ENCODE peak calls at places on chromosomes 12 and 14, in four cellular contexts. One of them, this sample, is unnamed. For H3K36me3, the result is how much of the 10 kb centered on the place peaks cover.

GRCh38 chr12:131825146-131825892 is 2.9 kb upstream of the MMP17 start:
- DNase-seq in adrenal gland: peak
- DNase-seq in fibroblast of lung: peak
- DNase-seq in uterus: no peak
- DNase-seq in this sample: no peak

GRCh38 chr12:47707905-47708543 is 2.2 kb upstream of the RPAP3 start:
- DNase-seq in adrenal gland: no peak
- DNase-seq in fibroblast of lung: no peak
- DNase-seq in uterus: no peak
- DNase-seq in this sample: no peak

GRCh38 chr12:47900480-47901129 is 4.2 kb downstream of the VDR start:
- DNase-seq in adrenal gland: no peak
- DNase-seq in fibroblast of lung: no peak
- DNase-seq in uterus: no peak
- DNase-seq in this sample: no peak

GRCh38 chr14:23352506-23353432 is at the start of gene SLC22A17:
- DNase-seq in adrenal gland: peak
- DNase-seq in fibroblast of lung: peak
- DNase-seq in uterus: peak
- DNase-seq in this sample: peak

GRCh38 chr12:11891350-11892064 is 179.2 kb upstream of the BCL2L14 start:
- DNase-seq in adrenal gland: no peak
- DNase-seq in fibroblast of lung: no peak
- DNase-seq in uterus: no peak
- DNase-seq in this sample: no peak

GRCh38 chr12:108693186-108693585 is 38.1 kb downstream of the CORO1C start:
- DNase-seq in adrenal gland: no peak
- DNase-seq in fibroblast of lung: no peak
- DNase-seq in uterus: no peak
- DNase-seq in this sample: no peak

GRCh38 chr14:95452176-95452889 is 64.1 kb downstream of the SYNE3 start:
- DNase-seq in adrenal gland: no peak
- DNase-seq in fibroblast of lung: peak
- DNase-seq in uterus: no peak
- DNase-seq in this sample: no peak

GRCh38 chr12:131986361-131986760 is 36.6 kb downstream of the EP400 start:
- DNase-seq in adrenal gland: no peak
- DNase-seq in fibroblast of lung: no peak
- DNase-seq in uterus: no peak
- DNase-seq in this sample: no peak

GRCh38 chr14:64806202-64806861 is 73.4 kb downstream of the SPTB start:
- DNase-seq in adrenal gland: peak
- DNase-seq in fibroblast of lung: peak
- DNase-seq in uterus: no peak
- DNase-seq in this sample: peak

GRCh38 chr12:124322271-124322998 is 27.5 kb downstream of the RFLNA start:
- DNase-seq in adrenal gland: no peak
- DNase-seq in fibroblast of lung: no peak
- DNase-seq in uterus: no peak
- DNase-seq in this sample: peak

GRCh38 chr12:124321556-124322270 is 26.8 kb downstream of the RFLNA start:
- DNase-seq in adrenal gland: no peak
- DNase-seq in fibroblast of lung: no peak
- DNase-seq in uterus: no peak
- DNase-seq in this sample: peak

GRCh38 chr12:124324803-124325705 is 30.2 kb downstream of the RFLNA start:
- DNase-seq in adrenal gland: no peak
- DNase-seq in fibroblast of lung: no peak
- DNase-seq in uterus: no peak
- DNase-seq in this sample: no peak

GRCh38 chr12:124326104-124326503 is 31.2 kb downstream of the RFLNA start:
- DNase-seq in adrenal gland: no peak
- DNase-seq in fibroblast of lung: no peak
- DNase-seq in uterus: no peak
- DNase-seq in this sample: no peak

DNA sequence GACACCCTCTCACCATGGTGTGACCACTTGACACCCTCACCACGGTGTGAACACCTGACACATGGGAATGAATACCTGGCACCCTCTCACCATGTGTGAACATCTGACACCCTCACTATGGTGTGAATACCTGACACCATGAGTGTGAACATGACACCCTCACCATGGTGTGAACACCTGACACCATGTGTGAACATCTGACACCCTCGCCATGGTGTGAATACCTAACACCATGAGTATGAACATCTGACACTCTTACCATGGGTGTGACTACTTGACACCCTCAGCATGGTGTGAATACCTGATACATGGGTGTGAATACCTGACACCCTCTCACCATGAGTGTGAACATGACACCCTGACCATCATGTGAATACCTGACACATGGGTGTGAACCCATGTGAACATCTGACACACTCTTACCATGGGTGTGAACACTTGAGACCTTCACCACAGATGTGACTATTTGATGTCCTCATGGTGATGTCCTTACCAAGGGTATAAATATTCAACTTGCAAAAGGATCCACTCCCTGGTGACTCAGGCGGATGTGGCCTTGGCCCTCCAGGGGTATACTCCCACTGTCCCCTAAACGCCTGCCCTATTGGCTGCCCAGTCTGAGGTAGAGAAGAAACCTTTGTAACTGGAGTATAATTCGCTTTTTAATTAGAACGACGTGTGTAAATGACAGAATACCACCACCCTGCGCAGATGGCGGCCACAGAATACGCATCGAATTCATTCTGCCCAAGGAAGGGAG is 29.1 kb downstream of the RFLNA start:
- DNase-seq in adrenal gland: no peak
- DNase-seq in fibroblast of lung: peak
- DNase-seq in uterus: no peak
- DNase-seq in this sample: no peak
- H3K36me3 ChIP-seq in adrenal gland: under half
- H3K36me3 ChIP-seq in fibroblast of lung: under half
- H3K36me3 ChIP-seq in uterus: under half
- H3K36me3 ChIP-seq in this sample: half or more

DNA sequence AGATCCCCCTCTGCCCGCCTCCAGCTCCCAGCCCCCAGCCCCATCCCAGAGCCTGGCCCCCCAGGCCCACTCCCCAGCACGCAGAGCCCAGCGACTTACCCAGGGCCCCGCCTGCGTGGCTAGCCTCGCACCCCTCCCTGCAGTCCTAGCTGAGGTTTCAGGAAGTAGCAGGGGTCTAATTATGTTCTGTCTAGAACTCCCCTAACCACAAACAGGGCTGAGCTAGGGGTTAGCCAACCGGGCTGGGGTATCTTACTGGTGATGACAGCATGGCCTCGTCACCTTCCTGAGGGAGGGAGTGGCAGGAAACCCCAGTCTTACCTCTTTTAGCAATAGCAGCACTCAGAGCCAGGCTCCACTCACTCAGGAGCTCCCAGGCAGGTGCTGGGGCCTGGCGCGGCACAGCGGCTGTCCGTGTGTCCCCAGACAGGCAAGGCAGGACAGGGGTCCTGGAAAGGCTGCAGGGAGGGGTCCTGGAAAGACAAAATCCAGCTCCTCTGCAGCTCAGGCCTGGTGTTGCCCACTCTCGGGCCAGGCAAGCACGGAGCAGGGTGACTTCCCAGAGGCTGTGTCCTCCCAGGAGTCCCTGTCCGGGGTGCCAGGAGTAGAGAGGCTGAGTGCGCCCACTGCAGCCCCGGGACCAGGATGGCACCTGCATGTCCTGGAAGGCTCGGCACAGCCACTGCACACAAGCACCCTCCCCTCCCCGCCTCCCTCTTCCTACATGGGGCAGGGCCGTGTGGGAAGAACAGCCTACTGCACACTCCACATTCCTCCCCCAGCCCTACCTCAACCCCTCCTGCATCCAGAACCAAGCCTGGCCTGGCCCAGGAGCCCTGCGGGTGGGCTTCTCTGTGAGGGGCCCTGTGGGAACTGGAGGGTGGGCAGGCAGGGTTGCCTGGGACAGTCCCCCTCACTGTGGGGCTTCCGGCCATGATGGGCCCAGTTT is at the start of gene GPR132:
- DNase-seq in adrenal gland: peak
- DNase-seq in fibroblast of lung: no peak
- DNase-seq in uterus: no peak
- DNase-seq in this sample: peak
- H3K27ac ChIP-seq in adrenal gland: no peak
- H3K27ac ChIP-seq in fibroblast of lung: no peak
- H3K27ac ChIP-seq in uterus: no peak
- H3K27ac ChIP-seq in this sample: no peak

DNA sequence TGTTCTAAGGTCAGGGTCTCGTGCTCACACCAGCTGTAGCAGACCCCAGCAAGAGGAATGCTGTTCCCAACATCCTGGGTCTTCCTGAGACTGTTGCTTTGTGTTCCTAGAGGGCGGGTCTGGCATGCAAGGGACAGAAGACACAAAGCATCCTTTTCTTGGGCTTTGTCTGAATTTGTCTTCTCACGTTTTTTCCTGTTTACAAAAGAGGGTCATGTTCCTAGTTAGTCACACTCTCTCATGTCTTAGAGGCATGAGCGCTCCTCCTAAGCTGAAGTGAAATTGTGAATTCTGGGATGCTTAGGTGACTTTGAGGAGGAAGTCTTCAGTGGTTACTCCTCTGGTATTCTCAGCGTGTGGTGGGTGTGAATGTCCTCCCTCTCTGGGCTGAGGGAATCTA is 9.6 kb upstream of the TAMALIN start:
- DNase-seq in adrenal gland: no peak
- DNase-seq in fibroblast of lung: no peak
- DNase-seq in uterus: no peak
- DNase-seq in this sample: no peak
- H3K36me3 ChIP-seq in adrenal gland: under half
- H3K36me3 ChIP-seq in fibroblast of lung: under half
- H3K36me3 ChIP-seq in uterus: under half
- H3K36me3 ChIP-seq in this sample: under half

GRCh38 chr14:92709340-92710000 is 39.0 kb downstream of the LGMN start:
- DNase-seq in adrenal gland: no peak
- DNase-seq in fibroblast of lung: no peak
- DNase-seq in uterus: no peak
- DNase-seq in this sample: no peak
- H3K27ac ChIP-seq in adrenal gland: no peak
- H3K27ac ChIP-seq in fibroblast of lung: peak
- H3K27ac ChIP-seq in uterus: no peak
- H3K27ac ChIP-seq in this sample: no peak

This sample was measured in SJSA1.